ENCODE peak calls at places on chromosomes 6 and 20, in ten cellular contexts. L is endothelial cell, H is breast epithelium, V is HFFc6, E is psoas muscle, M is SK-N-SH, N is B cell, Z is tibial artery, I is A673, T is fibroblast of pulmonary artery. Q is an unnamed sample.

GRCh38 chr6:3321875-3322274 is 63.1 kb downstream of the PSMG4 start:
- DNase-seq in L (no peak), H (no peak), V (no peak), E (no peak), M (no peak), N (no peak), Z (no peak), I (no peak), T (no peak), Q (no peak)

GRCh38 chr20:61295726-61296628 is 43.9 kb downstream of the CDH4 start:
- DNase-seq in L (no peak), H (no peak), V (no peak), E (no peak), M (peak), N (no peak), Z (no peak), I (no peak), T (no peak), Q (no peak)

GRCh38 chr6:154569136-154569862 is 58.8 kb upstream of the CNKSR3 start:
- DNase-seq in L (no peak), H (no peak), V (no peak), E (no peak), M (peak), N (no peak), Z (no peak), I (no peak), T (peak), Q (no peak)

GRCh38 chr6:8483650-8484049 is 48.3 kb upstream of the SLC35B3 start:
- DNase-seq in L (no peak), H (no peak), V (no peak), E (no peak), M (no peak), N (no peak), Z (no peak), I (no peak), T (no peak), Q (no peak)

GRCh38 chr20:45872626-45873025 is 8.4 kb upstream of the ZSWIM1 start:
- DNase-seq in L (no peak), H (peak), V (no peak), E (no peak), M (no peak), N (no peak), Z (no peak), I (no peak), T (no peak), Q (no peak)

GRCh38 chr6:149558029-149558428 is 8.1 kb upstream of the GINM1 start:
- DNase-seq in L (no peak), H (no peak), V (no peak), E (no peak), M (no peak), N (no peak), Z (no peak), I (no peak), T (no peak), Q (no peak)

GRCh38 chr6:36979343-36979742 is 6.7 kb downstream of the MTCH1 start:
- DNase-seq in L (no peak), H (no peak), V (peak), E (no peak), M (peak), N (no peak), Z (no peak), I (peak), T (peak), Q (no peak)

GRCh38 chr20:38032585-38033329 is 499 bp downstream of the TTI1 start:
- DNase-seq in L (no peak), H (peak), V (no peak), E (no peak), M (no peak), N (no peak), Z (no peak), I (no peak), T (no peak), Q (no peak)

GRCh38 chr6:136666041-136666440 is 115.8 kb upstream of the MAP7 start:
- DNase-seq in L (no peak), H (no peak), V (no peak), E (no peak), M (no peak), N (no peak), Z (no peak), I (no peak), T (no peak), Q (no peak)

GRCh38 chr6:140774080-140774505 is 1358.6 kb upstream of the GJE1 start:
- DNase-seq in L (no peak), H (no peak), V (peak), E (no peak), M (no peak), N (no peak), Z (no peak), I (peak), T (peak), Q (no peak)

GRCh38 chr20:41316009-41316408 is 1.5 kb downstream of the ZHX3 start:
- DNase-seq in L (no peak), H (no peak), V (no peak), E (no peak), M (no peak), N (no peak), Z (no peak), I (no peak), T (no peak), Q (no peak)

GRCh38 chr20:33488201-33488600 is 1.7 kb upstream of the CBFA2T2 start:
- DNase-seq in L (no peak), H (no peak), V (no peak), E (no peak), M (no peak), N (no peak), Z (peak), I (no peak), T (no peak), Q (no peak)

GRCh38 chr20:36591854-36592641 is 13.5 kb upstream of the RAB5IF start:
- DNase-seq in L (peak), H (no peak), V (peak), E (no peak), M (peak), N (no peak), Z (no peak), I (peak), T (peak), Q (no peak)

GRCh38 chr20:49594143-49594928 is 26.4 kb upstream of the PTGIS start:
- DNase-seq in L (no peak), H (no peak), V (peak), E (peak), M (no peak), N (no peak), Z (peak), I (no peak), T (peak), Q (no peak)

GRCh38 chr20:31943052-31943471 is 8.8 kb downstream of the PDRG1 start:
- DNase-seq in L (no peak), H (no peak), V (no peak), E (no peak), M (no peak), N (no peak), Z (no peak), I (no peak), T (no peak), Q (no peak)

GRCh38 chr6:131644921-131645320 is 7.8 kb downstream of the ENPP3 start:
- DNase-seq in L (no peak), H (no peak), V (no peak), E (no peak), M (no peak), N (no peak), Z (no peak), I (no peak), T (no peak), Q (no peak)

GRCh38 chr6:27111743-27112142 is 135.8 kb upstream of the PRSS16 start:
- DNase-seq in L (no peak), H (no peak), V (no peak), E (no peak), M (no peak), N (no peak), Z (no peak), I (no peak), T (no peak), Q (no peak)

DNA sequence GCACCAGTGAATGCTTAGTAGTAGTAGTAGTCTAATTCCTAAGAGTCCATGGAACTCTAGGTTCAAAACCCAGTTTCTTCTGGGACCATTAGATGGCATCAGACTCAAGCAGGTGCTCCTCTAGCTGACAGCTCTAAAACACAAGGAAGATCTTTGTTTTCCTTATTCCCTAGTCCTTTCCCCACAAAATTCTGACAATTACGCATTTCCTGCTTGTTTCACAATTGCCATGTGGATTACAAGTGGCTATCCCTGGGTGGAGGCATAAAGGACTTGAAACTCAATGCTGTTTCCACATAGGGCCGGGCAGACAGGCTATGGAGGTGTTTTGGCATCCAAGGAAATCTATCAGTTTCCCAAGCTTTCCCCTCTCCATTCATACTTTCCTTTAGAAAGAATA is 9.2 kb upstream of the HLA-DOB start:
- DNase-seq in L (no peak), H (no peak), V (peak), E (no peak), M (no peak), N (no peak), Z (no peak), I (peak), T (peak), Q (no peak)
- TF ChIP-seq CTCF in L (no peak), H (peak), V (peak), E (peak), M (peak), N (no peak), Z (peak), I (peak), T (peak), Q (no peak)

GRCh38 chr20:16394784-16395183 is 178.5 kb downstream of the KIF16B start:
- DNase-seq in L (no peak), H (no peak), V (no peak), E (no peak), M (no peak), N (no peak), Z (no peak), I (no peak), T (no peak), Q (no peak)

GRCh38 chr20:16393297-16393696 is 180.0 kb downstream of the KIF16B start:
- DNase-seq in L (no peak), H (no peak), V (no peak), E (no peak), M (no peak), N (no peak), Z (no peak), I (no peak), T (no peak), Q (no peak)

GRCh38 chr20:16391003-16391402 is 182.2 kb downstream of the KIF16B start:
- DNase-seq in L (no peak), H (no peak), V (no peak), E (no peak), M (no peak), N (peak), Z (no peak), I (no peak), T (no peak), Q (no peak)

GRCh38 chr20:16393836-16394235 is 179.4 kb downstream of the KIF16B start:
- DNase-seq in L (no peak), H (no peak), V (no peak), E (no peak), M (no peak), N (no peak), Z (no peak), I (no peak), T (no peak), Q (no peak)

GRCh38 chr20:16392346-16392745 is 180.9 kb downstream of the KIF16B start:
- DNase-seq in L (no peak), H (no peak), V (no peak), E (no peak), M (no peak), N (peak), Z (no peak), I (no peak), T (no peak), Q (no peak)
- TF ChIP-seq CTCF in L (no peak), H (no peak), V (no peak), E (no peak), M (no peak), N (no peak), Z (no peak), I (no peak), T (no peak), Q (no peak)

DNA sequence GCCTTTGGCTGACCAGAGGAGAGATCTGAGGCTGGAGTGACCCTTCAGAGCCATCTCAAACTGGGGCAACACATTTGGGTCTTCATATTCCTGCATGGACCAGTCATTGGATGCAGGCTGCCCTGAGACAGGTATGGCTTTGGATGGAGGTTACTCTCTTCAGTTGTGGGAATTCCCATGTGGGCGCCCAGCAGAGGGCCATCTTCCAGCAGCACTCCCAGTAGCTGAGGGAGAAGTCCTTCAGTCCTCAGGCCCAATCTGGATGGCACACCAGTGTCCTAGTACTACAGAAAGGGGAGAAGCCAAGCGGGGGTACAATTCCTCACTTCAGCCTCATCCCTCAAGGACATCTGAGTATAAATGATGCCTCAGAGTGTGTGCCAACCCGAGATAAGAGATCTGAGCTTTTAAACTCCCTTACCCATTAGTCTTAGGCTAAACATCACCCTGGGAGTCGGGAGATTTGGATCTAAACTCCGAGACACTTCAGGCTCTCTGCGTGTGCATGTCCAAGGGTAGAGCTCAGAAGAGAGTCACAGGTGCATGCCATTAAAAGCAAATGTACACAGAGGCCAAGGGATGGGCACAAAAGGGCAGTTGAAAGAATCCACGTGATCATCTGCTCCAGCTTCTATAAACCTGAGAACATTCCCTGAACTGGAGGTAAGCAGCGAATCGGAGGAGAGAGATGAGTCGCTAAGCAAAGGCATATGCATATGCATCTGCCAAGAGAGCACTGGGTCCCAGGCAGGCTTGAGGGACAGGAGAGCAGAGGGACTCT is 204.6 kb downstream of the CD83 start:
- DNase-seq in L (no peak), H (no peak), V (no peak), E (no peak), M (no peak), N (no peak), Z (no peak), I (no peak), T (no peak), Q (no peak)
- TF ChIP-seq CTCF in L (no peak), H (no peak), V (peak), E (no peak), M (no peak), N (no peak), Z (no peak), I (no peak), T (peak), Q (no peak)

GRCh38 chr20:56835829-56836228 is 206.7 kb downstream of the TFAP2C start:
- DNase-seq in L (no peak), H (no peak), V (no peak), E (no peak), M (no peak), N (no peak), Z (no peak), I (no peak), T (no peak), Q (no peak)
- TF ChIP-seq CTCF in L (no peak), H (no peak), V (no peak), E (no peak), M (no peak), N (no peak), Z (no peak), I (no peak), T (no peak), Q (no peak)